ENCODE peak calls at places on chromosome X, in nine cellular contexts. One of them, this sample, is unnamed.

GRCh38 chrX:50003927-50004326 is 81.5 kb downstream of the CLCN5 start:
- DNase-seq in endodermal cell: no peak
- DNase-seq in body of pancreas: no peak
- DNase-seq in astrocyte of the spinal cord: no peak
- DNase-seq in sigmoid colon: no peak
- DNase-seq in pancreas: no peak
- DNase-seq in endothelial cell of umbilical vein: no peak
- DNase-seq in GM12865: no peak
- DNase-seq in CD4-positive, CD25-positive, alpha-beta regulatory T cell: no peak
- DNase-seq in this sample: no peak

GRCh38 chrX:65667503-65668355 is at the start of gene MSN:
- DNase-seq in body of pancreas: peak; percentile 64
- DNase-seq in endodermal cell: peak; percentile 85
- DNase-seq in endothelial cell of umbilical vein: peak; percentile 52
- DNase-seq in astrocyte of the spinal cord: peak; percentile 48
- DNase-seq in pancreas: peak; percentile 42
- DNase-seq in GM12865: peak; percentile 84
- DNase-seq in CD4-positive, CD25-positive, alpha-beta regulatory T cell: peak; percentile 84
- DNase-seq in sigmoid colon: peak; percentile 88
- DNase-seq in this sample: peak; percentile 41

GRCh38 chrX:1463581-1464281 is 11.0 kb upstream of the ASMTL start:
- DNase-seq in body of pancreas: no peak
- DNase-seq in sigmoid colon: peak; percentile 25
- DNase-seq in astrocyte of the spinal cord: no peak
- DNase-seq in endodermal cell: no peak
- DNase-seq in pancreas: no peak
- DNase-seq in endothelial cell of umbilical vein: no peak
- DNase-seq in GM12865: no peak
- DNase-seq in CD4-positive, CD25-positive, alpha-beta regulatory T cell: no peak
- DNase-seq in this sample: no peak

GRCh38 chrX:155215443-155216178 is 649 bp upstream of the VBP1 start:
- DNase-seq in astrocyte of the spinal cord: peak; percentile 1
- DNase-seq in sigmoid colon: no peak
- DNase-seq in pancreas: no peak
- DNase-seq in GM12865: no peak
- DNase-seq in endothelial cell of umbilical vein: no peak
- DNase-seq in body of pancreas: no peak
- DNase-seq in CD4-positive, CD25-positive, alpha-beta regulatory T cell: no peak
- DNase-seq in endodermal cell: no peak
- DNase-seq in this sample: no peak

GRCh38 chrX:20237864-20238263 is 28.8 kb downstream of the RPS6KA3 start:
- DNase-seq in pancreas: no peak
- DNase-seq in astrocyte of the spinal cord: no peak
- DNase-seq in body of pancreas: no peak
- DNase-seq in CD4-positive, CD25-positive, alpha-beta regulatory T cell: peak; percentile 6
- DNase-seq in endodermal cell: no peak
- DNase-seq in GM12865: no peak
- DNase-seq in sigmoid colon: no peak
- DNase-seq in endothelial cell of umbilical vein: no peak
- DNase-seq in this sample: no peak

GRCh38 chrX:103538728-103539127 is 19.4 kb upstream of the RAB40A start:
- DNase-seq in body of pancreas: no peak
- DNase-seq in CD4-positive, CD25-positive, alpha-beta regulatory T cell: no peak
- DNase-seq in GM12865: no peak
- DNase-seq in astrocyte of the spinal cord: peak; percentile 28
- DNase-seq in endodermal cell: no peak
- DNase-seq in sigmoid colon: no peak
- DNase-seq in endothelial cell of umbilical vein: no peak
- DNase-seq in pancreas: no peak
- DNase-seq in this sample: no peak

GRCh38 chrX:121876316-121876715 is 828.9 kb downstream of the GLUD2 start:
- DNase-seq in astrocyte of the spinal cord: peak; percentile 29
- DNase-seq in CD4-positive, CD25-positive, alpha-beta regulatory T cell: no peak
- DNase-seq in endodermal cell: no peak
- DNase-seq in pancreas: no peak
- DNase-seq in endothelial cell of umbilical vein: no peak
- DNase-seq in sigmoid colon: no peak
- DNase-seq in body of pancreas: no peak
- DNase-seq in GM12865: no peak
- DNase-seq in this sample: no peak

GRCh38 chrX:8345473-8345872 is 119.2 kb upstream of the VCX3B start:
- DNase-seq in CD4-positive, CD25-positive, alpha-beta regulatory T cell: no peak
- DNase-seq in GM12865: no peak
- DNase-seq in endodermal cell: no peak
- DNase-seq in astrocyte of the spinal cord: peak; percentile 8
- DNase-seq in body of pancreas: no peak
- DNase-seq in pancreas: no peak
- DNase-seq in sigmoid colon: no peak
- DNase-seq in endothelial cell of umbilical vein: no peak
- DNase-seq in this sample: no peak

GRCh38 chrX:49071877-49072711 is 1.7 kb downstream of the PRAF2 start:
- DNase-seq in sigmoid colon: peak; percentile 94
- DNase-seq in CD4-positive, CD25-positive, alpha-beta regulatory T cell: no peak
- DNase-seq in body of pancreas: peak; percentile 64
- DNase-seq in pancreas: peak; percentile 53
- DNase-seq in endodermal cell: peak; percentile 90
- DNase-seq in astrocyte of the spinal cord: peak; percentile 77
- DNase-seq in endothelial cell of umbilical vein: peak; percentile 81
- DNase-seq in GM12865: no peak
- DNase-seq in this sample: no peak

GRCh38 chrX:148501121-148502066 is 977 bp downstream of the AFF2 start:
- DNase-seq in endothelial cell of umbilical vein: no peak
- DNase-seq in endodermal cell: peak; percentile 77
- DNase-seq in body of pancreas: no peak
- DNase-seq in astrocyte of the spinal cord: no peak
- DNase-seq in CD4-positive, CD25-positive, alpha-beta regulatory T cell: peak; percentile 20
- DNase-seq in pancreas: no peak
- DNase-seq in GM12865: peak; percentile 1
- DNase-seq in sigmoid colon: no peak
- DNase-seq in this sample: no peak

GRCh38 chrX:103688949-103689348 is 2.5 kb upstream of the MORF4L2 start:
- DNase-seq in CD4-positive, CD25-positive, alpha-beta regulatory T cell: peak; percentile 37
- DNase-seq in astrocyte of the spinal cord: peak; percentile 43
- DNase-seq in sigmoid colon: no peak
- DNase-seq in endothelial cell of umbilical vein: peak; percentile 29
- DNase-seq in pancreas: no peak
- DNase-seq in GM12865: peak; percentile 15
- DNase-seq in body of pancreas: no peak
- DNase-seq in endodermal cell: no peak
- DNase-seq in this sample: no peak

GRCh38 chrX:40005290-40006011 is 92.3 kb downstream of the BCOR start:
- DNase-seq in CD4-positive, CD25-positive, alpha-beta regulatory T cell: no peak
- DNase-seq in pancreas: no peak
- DNase-seq in endothelial cell of umbilical vein: no peak
- DNase-seq in body of pancreas: no peak
- DNase-seq in astrocyte of the spinal cord: no peak
- DNase-seq in endodermal cell: peak; percentile 74
- DNase-seq in sigmoid colon: no peak
- DNase-seq in GM12865: no peak
- DNase-seq in this sample: no peak

GRCh38 chrX:133590703-133591505 is 175.6 kb upstream of the GPC4 start:
- DNase-seq in sigmoid colon: no peak
- DNase-seq in pancreas: no peak
- DNase-seq in endodermal cell: no peak
- DNase-seq in body of pancreas: no peak
- DNase-seq in CD4-positive, CD25-positive, alpha-beta regulatory T cell: no peak
- DNase-seq in endothelial cell of umbilical vein: no peak
- DNase-seq in GM12865: no peak
- DNase-seq in astrocyte of the spinal cord: no peak
- DNase-seq in this sample: no peak

GRCh38 chrX:123422875-123423274 is 238.8 kb downstream of the GRIA3 start:
- DNase-seq in GM12865: peak; percentile 35
- DNase-seq in sigmoid colon: no peak
- DNase-seq in astrocyte of the spinal cord: peak; percentile 47
- DNase-seq in endothelial cell of umbilical vein: peak; percentile 1
- DNase-seq in body of pancreas: peak; percentile 17
- DNase-seq in endodermal cell: peak; percentile 51
- DNase-seq in pancreas: no peak
- DNase-seq in CD4-positive, CD25-positive, alpha-beta regulatory T cell: no peak
- DNase-seq in this sample: no peak

GRCh38 chrX:140764401-140764919 is 54.9 kb downstream of the LINC00632 start:
- DNase-seq in body of pancreas: peak; percentile 12
- DNase-seq in pancreas: peak; percentile 22
- DNase-seq in GM12865: no peak
- DNase-seq in endodermal cell: peak; percentile 86
- DNase-seq in CD4-positive, CD25-positive, alpha-beta regulatory T cell: no peak
- DNase-seq in sigmoid colon: peak; percentile 59
- DNase-seq in astrocyte of the spinal cord: peak; percentile 44
- DNase-seq in endothelial cell of umbilical vein: peak; percentile 27
- DNase-seq in this sample: no peak

GRCh38 chrX:10395179-10395578 is 225.2 kb downstream of the MID1 start:
- DNase-seq in endodermal cell: no peak
- DNase-seq in sigmoid colon: no peak
- DNase-seq in GM12865: no peak
- DNase-seq in body of pancreas: no peak
- DNase-seq in CD4-positive, CD25-positive, alpha-beta regulatory T cell: no peak
- DNase-seq in astrocyte of the spinal cord: no peak
- DNase-seq in pancreas: no peak
- DNase-seq in endothelial cell of umbilical vein: no peak
- DNase-seq in this sample: no peak

GRCh38 chrX:2536974-2537373 is 36.2 kb upstream of the DHRSX start:
- DNase-seq in body of pancreas: no peak
- DNase-seq in endothelial cell of umbilical vein: no peak
- DNase-seq in GM12865: no peak
- DNase-seq in astrocyte of the spinal cord: no peak
- DNase-seq in pancreas: no peak
- DNase-seq in CD4-positive, CD25-positive, alpha-beta regulatory T cell: no peak
- DNase-seq in endodermal cell: no peak
- DNase-seq in sigmoid colon: no peak
- DNase-seq in this sample: no peak

GRCh38 chrX:75746891-75747639 is 38.0 kb downstream of the MAGEE2 start:
- DNase-seq in pancreas: peak; percentile 15
- DNase-seq in astrocyte of the spinal cord: peak; percentile 0
- DNase-seq in endodermal cell: peak; percentile 70
- DNase-seq in sigmoid colon: no peak
- DNase-seq in GM12865: peak; percentile 17
- DNase-seq in endothelial cell of umbilical vein: no peak
- DNase-seq in body of pancreas: peak; percentile 35
- DNase-seq in CD4-positive, CD25-positive, alpha-beta regulatory T cell: peak; percentile 56
- DNase-seq in this sample: peak; percentile 3

DNA sequence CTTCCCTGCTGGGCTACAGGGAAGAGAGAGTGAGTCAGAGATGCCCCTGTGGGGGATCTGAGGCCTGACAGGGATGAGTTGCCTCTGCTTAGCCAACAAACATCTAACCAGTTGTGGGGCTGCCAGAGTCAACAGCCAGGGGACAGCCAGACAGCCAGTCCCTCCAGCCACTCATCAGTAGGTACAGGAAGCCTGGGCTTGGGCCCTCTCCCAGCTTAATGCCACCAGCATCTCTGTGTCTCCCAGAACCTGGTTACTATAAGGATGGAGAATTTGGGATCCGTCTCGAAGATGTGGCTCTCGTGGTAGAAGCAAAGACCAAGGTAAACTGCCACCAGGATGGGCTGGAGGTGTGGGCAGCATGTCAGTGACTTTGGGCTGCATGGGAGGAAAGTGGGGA is 17.3 kb upstream of the SASH3 start:
- DNase-seq in sigmoid colon: no peak
- DNase-seq in GM12865: no peak
- DNase-seq in CD4-positive, CD25-positive, alpha-beta regulatory T cell: no peak
- DNase-seq in body of pancreas: no peak
- DNase-seq in pancreas: no peak
- DNase-seq in astrocyte of the spinal cord: no peak
- DNase-seq in endothelial cell of umbilical vein: no peak
- DNase-seq in endodermal cell: no peak
- DNase-seq in this sample: no peak
- H3K4me3 ChIP-seq in sigmoid colon: no peak overlapping the region
- H3K4me3 ChIP-seq in GM12865: no peak overlapping the region
- H3K4me3 ChIP-seq in CD4-positive, CD25-positive, alpha-beta regulatory T cell: no peak overlapping the region
- H3K4me3 ChIP-seq in body of pancreas: no peak overlapping the region
- H3K4me3 ChIP-seq in pancreas: no peak overlapping the region
- H3K4me3 ChIP-seq in astrocyte of the spinal cord: no peak overlapping the region
- H3K4me3 ChIP-seq in endothelial cell of umbilical vein: no peak overlapping the region
- H3K4me3 ChIP-seq in endodermal cell: no peak overlapping the region
- H3K4me3 ChIP-seq in this sample: no peak overlapping the region

GRCh38 chrX:45758319-45758718 is 557.6 kb upstream of the DIPK2B start:
- DNase-seq in astrocyte of the spinal cord: peak; percentile 92
- DNase-seq in CD4-positive, CD25-positive, alpha-beta regulatory T cell: peak; percentile 71
- DNase-seq in pancreas: no peak
- DNase-seq in endothelial cell of umbilical vein: peak; percentile 86
- DNase-seq in GM12865: peak; percentile 79
- DNase-seq in sigmoid colon: no peak
- DNase-seq in endodermal cell: no peak
- DNase-seq in body of pancreas: no peak
- DNase-seq in this sample: peak; percentile 72
- H3K4me3 ChIP-seq in astrocyte of the spinal cord: no peak overlapping the region
- H3K4me3 ChIP-seq in CD4-positive, CD25-positive, alpha-beta regulatory T cell: peak overlapping the region; percentile 58
- H3K4me3 ChIP-seq in pancreas: no peak overlapping the region
- H3K4me3 ChIP-seq in endothelial cell of umbilical vein: peak overlapping the region; percentile 23
- H3K4me3 ChIP-seq in GM12865: no peak overlapping the region
- H3K4me3 ChIP-seq in sigmoid colon: no peak overlapping the region
- H3K4me3 ChIP-seq in endodermal cell: no peak overlapping the region
- H3K4me3 ChIP-seq in body of pancreas: no peak overlapping the region
- H3K4me3 ChIP-seq in this sample: no peak overlapping the region

GRCh38 chrX:153766098-153766817 is 2.2 kb downstream of the PLXNB3 start:
- DNase-seq in astrocyte of the spinal cord: peak; percentile 73
- DNase-seq in GM12865: peak; percentile 0
- DNase-seq in endothelial cell of umbilical vein: peak; percentile 58
- DNase-seq in endodermal cell: peak; percentile 65
- DNase-seq in body of pancreas: peak; percentile 10
- DNase-seq in CD4-positive, CD25-positive, alpha-beta regulatory T cell: no peak
- DNase-seq in pancreas: no peak
- DNase-seq in sigmoid colon: peak; percentile 77
- DNase-seq in this sample: peak; percentile 45

GRCh38 chrX:153763298-153763932 is 634 bp upstream of the PLXNB3 start:
- DNase-seq in astrocyte of the spinal cord: no peak
- DNase-seq in endodermal cell: no peak
- DNase-seq in CD4-positive, CD25-positive, alpha-beta regulatory T cell: no peak
- DNase-seq in pancreas: no peak
- DNase-seq in GM12865: no peak
- DNase-seq in sigmoid colon: peak; percentile 61
- DNase-seq in body of pancreas: peak; percentile 11
- DNase-seq in endothelial cell of umbilical vein: no peak
- DNase-seq in this sample: no peak

GRCh38 chrX:153763989-153764755 is at the start of gene PLXNB3:
- DNase-seq in pancreas: peak; percentile 67
- DNase-seq in astrocyte of the spinal cord: peak; percentile 61
- DNase-seq in sigmoid colon: peak; percentile 92
- DNase-seq in endodermal cell: peak; percentile 93
- DNase-seq in CD4-positive, CD25-positive, alpha-beta regulatory T cell: peak; percentile 67
- DNase-seq in GM12865: peak; percentile 64
- DNase-seq in endothelial cell of umbilical vein: peak; percentile 56
- DNase-seq in body of pancreas: peak; percentile 85
- DNase-seq in this sample: peak; percentile 26

GRCh38 chrX:153765138-153766079 is 1.4 kb downstream of the PLXNB3 start:
- DNase-seq in pancreas: peak; percentile 25
- DNase-seq in body of pancreas: peak; percentile 35
- DNase-seq in GM12865: peak; percentile 0
- DNase-seq in sigmoid colon: peak; percentile 78
- DNase-seq in astrocyte of the spinal cord: no peak
- DNase-seq in CD4-positive, CD25-positive, alpha-beta regulatory T cell: no peak
- DNase-seq in endodermal cell: peak; percentile 47
- DNase-seq in endothelial cell of umbilical vein: peak; percentile 52
- DNase-seq in this sample: no peak

GRCh38 chrX:153764786-153765137 is 713 bp downstream of the PLXNB3 start:
- DNase-seq in astrocyte of the spinal cord: no peak
- DNase-seq in sigmoid colon: peak; percentile 74
- DNase-seq in endothelial cell of umbilical vein: no peak
- DNase-seq in CD4-positive, CD25-positive, alpha-beta regulatory T cell: no peak
- DNase-seq in endodermal cell: peak; percentile 32
- DNase-seq in GM12865: no peak
- DNase-seq in body of pancreas: no peak
- DNase-seq in pancreas: no peak
- DNase-seq in this sample: no peak
- H3K4me3 ChIP-seq in astrocyte of the spinal cord: peak overlapping the region; percentile 36
- H3K4me3 ChIP-seq in sigmoid colon: peak overlapping the region; percentile 14
- H3K4me3 ChIP-seq in endothelial cell of umbilical vein: no peak overlapping the region
- H3K4me3 ChIP-seq in CD4-positive, CD25-positive, alpha-beta regulatory T cell: no peak overlapping the region
- H3K4me3 ChIP-seq in endodermal cell: no peak overlapping the region
- H3K4me3 ChIP-seq in GM12865: no peak overlapping the region
- H3K4me3 ChIP-seq in body of pancreas: no peak overlapping the region
- H3K4me3 ChIP-seq in pancreas: peak overlapping the region; percentile 8
- H3K4me3 ChIP-seq in this sample: no peak overlapping the region

GRCh38 chrX:17590892-17591740 is 146.2 kb upstream of the SCML1 start:
- DNase-seq in endothelial cell of umbilical vein: peak; percentile 77
- DNase-seq in endodermal cell: peak; percentile 86
- DNase-seq in CD4-positive, CD25-positive, alpha-beta regulatory T cell: peak; percentile 42
- DNase-seq in pancreas: peak; percentile 28
- DNase-seq in GM12865: peak; percentile 56
- DNase-seq in body of pancreas: peak; percentile 58
- DNase-seq in astrocyte of the spinal cord: peak; percentile 80
- DNase-seq in sigmoid colon: peak; percentile 83
- DNase-seq in this sample: peak; percentile 18
- H3K4me3 ChIP-seq in endothelial cell of umbilical vein: peak overlapping the region; percentile 46
- H3K4me3 ChIP-seq in endodermal cell: no peak overlapping the region
- H3K4me3 ChIP-seq in CD4-positive, CD25-positive, alpha-beta regulatory T cell: no peak overlapping the region
- H3K4me3 ChIP-seq in pancreas: no peak overlapping the region
- H3K4me3 ChIP-seq in GM12865: no peak overlapping the region
- H3K4me3 ChIP-seq in body of pancreas: no peak overlapping the region
- H3K4me3 ChIP-seq in astrocyte of the spinal cord: no peak overlapping the region
- H3K4me3 ChIP-seq in sigmoid colon: no peak overlapping the region
- H3K4me3 ChIP-seq in this sample: no peak overlapping the region

This sample was measured in Jurkat, Clone E6-1.